ENCODE peak calls at places on chromosomes 12 and 14, in ten cellular contexts. A is HFFc6, E is MCF 10A, I is heart left ventricle, T is RWPE1, W is astrocyte of the cerebellum, N is breast epithelium, S is lung, R is ovary, F is Calu3. X is an unnamed sample.

GRCh38 chr12:49671051-49671765 is 36.0 kb downstream of the FMNL3 start:
- DNase-seq in A (no peak), E (no peak), I (peak), T (no peak), W (no peak), N (no peak), S (no peak), R (no peak), F (no peak), X (no peak)

GRCh38 chr12:91877022-91877421 is 268.6 kb downstream of the BTG1 start:
- DNase-seq in A (no peak), E (no peak), I (peak), T (no peak), W (no peak), N (peak), S (peak), R (no peak), F (peak), X (no peak)

GRCh38 chr14:55265197-55265596 is 6.0 kb upstream of the FBXO34 start:
- DNase-seq in A (no peak), E (no peak), I (no peak), T (no peak), W (no peak), N (no peak), S (no peak), R (no peak), F (no peak), X (no peak)

GRCh38 chr12:127690161-127690560 is 576.8 kb upstream of the TMEM132C start:
- DNase-seq in A (no peak), E (peak), I (no peak), T (no peak), W (no peak), N (no peak), S (no peak), R (no peak), F (no peak), X (no peak)

GRCh38 chr12:44317651-44318126 is 481.8 kb downstream of the TMEM117 start:
- DNase-seq in A (peak), E (peak), I (no peak), T (no peak), W (peak), N (no peak), S (no peak), R (no peak), F (peak), X (no peak)

GRCh38 chr12:49964849-49965624 is 3.4 kb downstream of the AQP5 start:
- DNase-seq in A (no peak), E (no peak), I (no peak), T (no peak), W (no peak), N (no peak), S (no peak), R (no peak), F (no peak), X (no peak)

GRCh38 chr14:90756755-90757345 is 59.4 kb downstream of the TTC7B start:
- DNase-seq in A (no peak), E (no peak), I (no peak), T (no peak), W (no peak), N (no peak), S (no peak), R (no peak), F (no peak), X (peak)

GRCh38 chr12:117047810-117048584 is 51.2 kb downstream of the TESC start:
- DNase-seq in A (peak), E (no peak), I (peak), T (no peak), W (no peak), N (no peak), S (no peak), R (no peak), F (no peak), X (no peak)

GRCh38 chr14:96037891-96038557 is 1.1 kb upstream of the C14orf132 start:
- DNase-seq in A (peak), E (peak), I (peak), T (peak), W (no peak), N (peak), S (peak), R (no peak), F (no peak), X (no peak)

GRCh38 chr12:6197996-6198395 is 2.2 kb upstream of the CD9 start:
- DNase-seq in A (no peak), E (no peak), I (no peak), T (no peak), W (no peak), N (no peak), S (no peak), R (no peak), F (no peak), X (no peak)

GRCh38 chr12:95343461-95344230 is 126.0 kb downstream of the VEZT start:
- DNase-seq in A (no peak), E (no peak), I (no peak), T (no peak), W (no peak), N (no peak), S (no peak), R (no peak), F (no peak), X (no peak)

GRCh38 chr12:2622460-2622859 is 172.3 kb upstream of the FKBP4 start:
- DNase-seq in A (no peak), E (no peak), I (peak), T (no peak), W (no peak), N (no peak), S (no peak), R (no peak), F (no peak), X (no peak)

GRCh38 chr12:122990561-122990960 is 10.1 kb downstream of the ARL6IP4 start:
- DNase-seq in A (no peak), E (no peak), I (no peak), T (no peak), W (no peak), N (no peak), S (no peak), R (no peak), F (no peak), X (no peak)

GRCh38 chr12:14935031-14935430 is 3.3 kb downstream of the ERP27 start:
- DNase-seq in A (no peak), E (no peak), I (no peak), T (no peak), W (no peak), N (no peak), S (no peak), R (no peak), F (no peak), X (no peak)

GRCh38 chr12:109449845-109450532 is 27.1 kb downstream of the KCTD10 start:
- DNase-seq in A (no peak), E (no peak), I (no peak), T (no peak), W (no peak), N (no peak), S (no peak), R (no peak), F (no peak), X (no peak)

GRCh38 chr12:115661103-115661502 is 616.4 kb downstream of the MED13L start:
- DNase-seq in A (peak), E (peak), I (no peak), T (no peak), W (peak), N (peak), S (no peak), R (no peak), F (no peak), X (no peak)

GRCh38 chr14:74888164-74889158 is 6.7 kb downstream of the DLST start:
- DNase-seq in A (peak), E (peak), I (no peak), T (peak), W (no peak), N (no peak), S (no peak), R (no peak), F (no peak), X (no peak)

GRCh38 chr12:6554168-6554989 is 1.5 kb downstream of the IFFO1 start:
- DNase-seq in A (peak), E (peak), I (peak), T (peak), W (no peak), N (no peak), S (peak), R (peak), F (peak), X (peak)

GRCh38 chr12:31005944-31006361 is 67.7 kb upstream of the DDX11 start:
- DNase-seq in A (peak), E (peak), I (no peak), T (peak), W (no peak), N (no peak), S (no peak), R (no peak), F (peak), X (no peak)

GRCh38 chr12:104695453-104696148 is 238.9 kb downstream of the CHST11 start:
- DNase-seq in A (peak), E (no peak), I (no peak), T (no peak), W (peak), N (no peak), S (no peak), R (no peak), F (no peak), X (no peak)

GRCh38 chr14:81436296-81437138 is 36.4 kb upstream of the STON2 start:
- DNase-seq in A (no peak), E (peak), I (peak), T (peak), W (no peak), N (peak), S (peak), R (peak), F (peak), X (peak)

GRCh38 chr14:22836301-22837058 is at the start of gene MMP14:
- DNase-seq in A (peak), E (peak), I (peak), T (peak), W (peak), N (peak), S (peak), R (peak), F (no peak), X (peak)

DNA sequence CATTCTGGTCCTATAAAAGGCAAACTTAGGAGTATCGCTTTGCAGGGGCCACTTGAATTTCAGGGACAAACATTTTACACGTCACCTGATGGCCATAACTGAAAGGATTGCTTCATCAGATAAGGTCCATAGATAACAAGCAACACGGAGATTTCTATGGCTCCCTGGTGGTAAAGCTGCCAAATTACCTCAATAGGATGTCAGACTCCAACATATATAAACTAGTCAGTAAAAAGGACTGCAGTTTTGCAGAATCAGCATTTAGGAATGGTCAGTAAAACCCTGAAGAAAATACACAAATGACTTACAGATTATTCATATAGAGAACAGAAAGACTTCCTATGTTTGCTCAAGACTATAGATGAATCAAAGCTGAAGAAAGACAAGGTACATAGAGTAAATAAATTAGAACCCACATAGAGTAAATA is 66.1 kb upstream of the GRIP1 start:
- DNase-seq in A (no peak), E (no peak), I (no peak), T (no peak), W (no peak), N (no peak), S (no peak), R (no peak), F (no peak), X (no peak)
- TF ChIP-seq CTCF in A (no peak), E (no peak), I (no peak), T (no peak), W (no peak), N (no peak), S (no peak), R (no peak), F (no peak), X (no peak)

GRCh38 chr14:28596336-28596735 is 170.3 kb upstream of the FOXG1 start:
- DNase-seq in A (no peak), E (peak), I (no peak), T (peak), W (peak), N (no peak), S (no peak), R (no peak), F (no peak), X (no peak)
- TF ChIP-seq CTCF in A (no peak), E (peak), I (no peak), T (no peak), W (peak), N (no peak), S (no peak), R (no peak), F (no peak), X (peak)

GRCh38 chr12:62292761-62293446 is 32.7 kb downstream of the USP15 start:
- DNase-seq in A (no peak), E (no peak), I (no peak), T (no peak), W (no peak), N (no peak), S (no peak), R (no peak), F (no peak), X (no peak)

GRCh38 chr12:62297321-62297720 is 37.1 kb downstream of the USP15 start:
- DNase-seq in A (no peak), E (no peak), I (no peak), T (no peak), W (no peak), N (no peak), S (no peak), R (no peak), F (no peak), X (no peak)

GRCh38 chr12:62291888-62292760 is 31.9 kb downstream of the USP15 start:
- DNase-seq in A (no peak), E (peak), I (peak), T (peak), W (no peak), N (no peak), S (no peak), R (no peak), F (peak), X (no peak)

GRCh38 chr12:62296001-62296400 is 35.8 kb downstream of the USP15 start:
- DNase-seq in A (no peak), E (no peak), I (no peak), T (no peak), W (no peak), N (no peak), S (no peak), R (no peak), F (no peak), X (no peak)

GRCh38 chr12:62294378-62294777 is 34.2 kb downstream of the USP15 start:
- DNase-seq in A (no peak), E (no peak), I (no peak), T (no peak), W (no peak), N (no peak), S (no peak), R (no peak), F (no peak), X (no peak)
- TF ChIP-seq CTCF in A (no peak), E (no peak), I (no peak), T (no peak), W (no peak), N (no peak), S (no peak), R (no peak), F (no peak), X (no peak)

GRCh38 chr14:93186461-93186860 is 1.3 kb downstream of the LYSET start:
- DNase-seq in A (no peak), E (no peak), I (no peak), T (no peak), W (no peak), N (no peak), S (no peak), R (no peak), F (no peak), X (no peak)

GRCh38 chr14:93186961-93187360 is 1.8 kb downstream of the LYSET start:
- DNase-seq in A (no peak), E (no peak), I (no peak), T (no peak), W (no peak), N (no peak), S (no peak), R (no peak), F (no peak), X (no peak)

GRCh38 chr14:93183596-93184317 is 940 bp downstream of the MOAP1 start:
- DNase-seq in A (no peak), E (no peak), I (no peak), T (no peak), W (no peak), N (no peak), S (peak), R (no peak), F (no peak), X (no peak)

GRCh38 chr14:93185333-93185688 is 194 bp downstream of the LYSET start:
- DNase-seq in A (no peak), E (no peak), I (no peak), T (no peak), W (no peak), N (no peak), S (no peak), R (no peak), F (no peak), X (no peak)

GRCh38 chr14:93184391-93185332 is at the start of the genes LYSET and MOAP1:
- DNase-seq in A (peak), E (peak), I (peak), T (peak), W (no peak), N (peak), S (peak), R (peak), F (peak), X (peak)
- TF ChIP-seq CTCF in A (peak), E (no peak), I (no peak), T (peak), W (peak), N (peak), S (no peak), R (no peak), F (peak), X (peak)

GRCh38 chr14:76050797-76051392 is 65.3 kb downstream of the IFT43 start:
- DNase-seq in A (peak), E (peak), I (no peak), T (peak), W (peak), N (no peak), S (peak), R (peak), F (peak), X (no peak)
- TF ChIP-seq CTCF in A (peak), E (peak), I (peak), T (peak), W (peak), N (peak), S (peak), R (peak), F (peak), X (peak)